ENCODE peak calls at places on chromosomes 7 and 10, in six cellular contexts. M is ureter, K is HEK293T, G is HTR-8/SVneo, I is NCI-H460, E is fibroblast of lung. B is an unnamed sample.

GRCh38 chr7:141042222-141043193 is 27.8 kb upstream of the MRPS33 start:
- DNase-seq in M (no peak), G (no peak), I (peak), K (no peak), E (no peak), B (no peak)

GRCh38 chr7:98378210-98378819 is 22.6 kb downstream of the BAIAP2L1 start:
- DNase-seq in I (no peak), K (no peak), M (no peak), E (no peak), G (no peak), B (no peak)

GRCh38 chr7:78370931-78371330 is 572.4 kb downstream of the PHTF2 start:
- DNase-seq in G (no peak), E (no peak), M (no peak), K (no peak), I (no peak), B (no peak)

GRCh38 chr10:132974249-132974796 is 32.0 kb upstream of the CFAP46 start:
- DNase-seq in I (no peak), K (no peak), E (no peak), G (no peak), M (no peak), B (no peak)

GRCh38 chr10:80153460-80153859 is 20.9 kb downstream of the PLAC9 start:
- DNase-seq in E (no peak), K (no peak), G (no peak), I (no peak), M (no peak), B (no peak)

GRCh38 chr7:138032186-138032585 is 30.3 kb upstream of the CREB3L2 start:
- DNase-seq in E (peak), G (no peak), M (no peak), I (no peak), K (no peak), B (no peak)

GRCh38 chr7:32616625-32617024 is 121.3 kb downstream of the AVL9 start:
- DNase-seq in K (no peak), E (peak), I (peak), M (no peak), G (no peak), B (peak)

GRCh38 chr10:103820101-103821062 is 35.0 kb downstream of the SH3PXD2A start:
- DNase-seq in M (peak), E (peak), G (no peak), I (no peak), K (no peak), B (peak)

GRCh38 chr7:19215421-19215820 is 70.2 kb upstream of the FERD3L start:
- DNase-seq in G (peak), K (no peak), E (peak), M (no peak), I (no peak), B (no peak)

GRCh38 chr7:47817922-47818321 is 130.3 kb downstream of the PKD1L1 start:
- DNase-seq in K (no peak), E (no peak), G (no peak), M (no peak), I (no peak), B (no peak)

GRCh38 chr10:72096115-72097000 is 8.0 kb upstream of the SPOCK2 start:
- DNase-seq in K (peak), G (peak), M (no peak), E (peak), I (peak), B (peak)

GRCh38 chr10:102927311-102928010 is 9.4 kb downstream of the CNNM2 start:
- DNase-seq in M (no peak), G (no peak), K (no peak), I (no peak), E (no peak), B (no peak)

GRCh38 chr10:124035928-124036558 is 57.4 kb downstream of the CHST15 start:
- DNase-seq in K (no peak), E (no peak), G (no peak), I (no peak), M (peak), B (no peak)

GRCh38 chr7:64874114-64874513 is 29.0 kb upstream of the ZNF273 start:
- DNase-seq in M (no peak), K (no peak), E (peak), I (no peak), G (no peak), B (no peak)